ENCODE peak calls at places on chromosomes 1 and 21, in six cellular contexts. One of them, this sample, is unnamed.

GRCh38 chr21:25297117-25297516 is 310.2 kb downstream of the MRPL39 start:
- DNase-seq in EL: no peak
- DNase-seq in EH: no peak
- DNase-seq in NCI-H1105: peak
- DNase-seq in stimulated activated CD8-positive, alpha-beta memory T cell treated with anti-CD3 and anti-CD28 coated beads, Interleukin-12 subunit alpha, Interleukin-12 subunit beta, amount 100 ng/mL, for 4 hours: no peak
- DNase-seq in stimulated activated CD4-positive, alpha-beta T cell treated with anti-CD3 and anti-CD28 coated beads, Interleukin-1b, Interleukin-23, amount 100 ng/mL, for 4 hours: no peak
- DNase-seq in this sample: no peak

GRCh38 chr1:172637522-172637921 is 21.4 kb upstream of the FASLG start:
- DNase-seq in NCI-H1105: no peak
- DNase-seq in stimulated activated CD4-positive, alpha-beta T cell treated with anti-CD3 and anti-CD28 coated beads, Interleukin-1b, Interleukin-23, amount 100 ng/mL, for 4 hours: no peak
- DNase-seq in stimulated activated CD8-positive, alpha-beta memory T cell treated with anti-CD3 and anti-CD28 coated beads, Interleukin-12 subunit alpha, Interleukin-12 subunit beta, amount 100 ng/mL, for 4 hours: no peak
- DNase-seq in EH: peak
- DNase-seq in EL: peak
- DNase-seq in this sample: no peak

GRCh38 chr21:27759820-27760219 is 792.9 kb upstream of the ADAMTS5 start:
- DNase-seq in stimulated activated CD4-positive, alpha-beta T cell treated with anti-CD3 and anti-CD28 coated beads, Interleukin-1b, Interleukin-23, amount 100 ng/mL, for 4 hours: no peak
- DNase-seq in EL: peak
- DNase-seq in EH: peak
- DNase-seq in stimulated activated CD8-positive, alpha-beta memory T cell treated with anti-CD3 and anti-CD28 coated beads, Interleukin-12 subunit alpha, Interleukin-12 subunit beta, amount 100 ng/mL, for 4 hours: no peak
- DNase-seq in NCI-H1105: no peak
- DNase-seq in this sample: no peak

GRCh38 chr1:25487628-25488027 is 55.8 kb upstream of the LDLRAP1 start:
- DNase-seq in stimulated activated CD8-positive, alpha-beta memory T cell treated with anti-CD3 and anti-CD28 coated beads, Interleukin-12 subunit alpha, Interleukin-12 subunit beta, amount 100 ng/mL, for 4 hours: no peak
- DNase-seq in EH: no peak
- DNase-seq in EL: no peak
- DNase-seq in NCI-H1105: no peak
- DNase-seq in stimulated activated CD4-positive, alpha-beta T cell treated with anti-CD3 and anti-CD28 coated beads, Interleukin-1b, Interleukin-23, amount 100 ng/mL, for 4 hours: peak
- DNase-seq in this sample: no peak

GRCh38 chr1:23010734-23011449 is 4.8 kb downstream of the TEX46 start:
- DNase-seq in stimulated activated CD8-positive, alpha-beta memory T cell treated with anti-CD3 and anti-CD28 coated beads, Interleukin-12 subunit alpha, Interleukin-12 subunit beta, amount 100 ng/mL, for 4 hours: no peak
- DNase-seq in EH: peak
- DNase-seq in stimulated activated CD4-positive, alpha-beta T cell treated with anti-CD3 and anti-CD28 coated beads, Interleukin-1b, Interleukin-23, amount 100 ng/mL, for 4 hours: no peak
- DNase-seq in EL: peak
- DNase-seq in NCI-H1105: no peak
- DNase-seq in this sample: no peak

GRCh38 chr1:4407851-4408250 is 246.6 kb upstream of the AJAP1 start:
- DNase-seq in stimulated activated CD4-positive, alpha-beta T cell treated with anti-CD3 and anti-CD28 coated beads, Interleukin-1b, Interleukin-23, amount 100 ng/mL, for 4 hours: no peak
- DNase-seq in EL: no peak
- DNase-seq in NCI-H1105: no peak
- DNase-seq in EH: no peak
- DNase-seq in stimulated activated CD8-positive, alpha-beta memory T cell treated with anti-CD3 and anti-CD28 coated beads, Interleukin-12 subunit alpha, Interleukin-12 subunit beta, amount 100 ng/mL, for 4 hours: no peak
- DNase-seq in this sample: no peak

GRCh38 chr21:45390831-45391742 is 13.9 kb upstream of the COL18A1 start:
- DNase-seq in EL: no peak
- DNase-seq in stimulated activated CD4-positive, alpha-beta T cell treated with anti-CD3 and anti-CD28 coated beads, Interleukin-1b, Interleukin-23, amount 100 ng/mL, for 4 hours: no peak
- DNase-seq in NCI-H1105: no peak
- DNase-seq in stimulated activated CD8-positive, alpha-beta memory T cell treated with anti-CD3 and anti-CD28 coated beads, Interleukin-12 subunit alpha, Interleukin-12 subunit beta, amount 100 ng/mL, for 4 hours: no peak
- DNase-seq in EH: no peak
- DNase-seq in this sample: no peak

GRCh38 chr1:12601690-12602632 is 16.0 kb downstream of the DHRS3 start:
- DNase-seq in EL: no peak
- DNase-seq in NCI-H1105: no peak
- DNase-seq in EH: no peak
- DNase-seq in stimulated activated CD4-positive, alpha-beta T cell treated with anti-CD3 and anti-CD28 coated beads, Interleukin-1b, Interleukin-23, amount 100 ng/mL, for 4 hours: no peak
- DNase-seq in stimulated activated CD8-positive, alpha-beta memory T cell treated with anti-CD3 and anti-CD28 coated beads, Interleukin-12 subunit alpha, Interleukin-12 subunit beta, amount 100 ng/mL, for 4 hours: no peak
- DNase-seq in this sample: no peak

GRCh38 chr1:101873672-101874071 is 123.1 kb downstream of the OLFM3 start:
- DNase-seq in stimulated activated CD8-positive, alpha-beta memory T cell treated with anti-CD3 and anti-CD28 coated beads, Interleukin-12 subunit alpha, Interleukin-12 subunit beta, amount 100 ng/mL, for 4 hours: no peak
- DNase-seq in NCI-H1105: no peak
- DNase-seq in EH: no peak
- DNase-seq in stimulated activated CD4-positive, alpha-beta T cell treated with anti-CD3 and anti-CD28 coated beads, Interleukin-1b, Interleukin-23, amount 100 ng/mL, for 4 hours: no peak
- DNase-seq in EL: no peak
- DNase-seq in this sample: no peak

GRCh38 chr1:37028981-37029617 is 5.2 kb downstream of the GRIK3 start:
- DNase-seq in EH: no peak
- DNase-seq in EL: no peak
- DNase-seq in stimulated activated CD8-positive, alpha-beta memory T cell treated with anti-CD3 and anti-CD28 coated beads, Interleukin-12 subunit alpha, Interleukin-12 subunit beta, amount 100 ng/mL, for 4 hours: no peak
- DNase-seq in stimulated activated CD4-positive, alpha-beta T cell treated with anti-CD3 and anti-CD28 coated beads, Interleukin-1b, Interleukin-23, amount 100 ng/mL, for 4 hours: no peak
- DNase-seq in NCI-H1105: no peak
- DNase-seq in this sample: no peak

GRCh38 chr1:34470406-34470805 is 284.4 kb upstream of the GJB5 start:
- DNase-seq in EL: no peak
- DNase-seq in stimulated activated CD4-positive, alpha-beta T cell treated with anti-CD3 and anti-CD28 coated beads, Interleukin-1b, Interleukin-23, amount 100 ng/mL, for 4 hours: no peak
- DNase-seq in stimulated activated CD8-positive, alpha-beta memory T cell treated with anti-CD3 and anti-CD28 coated beads, Interleukin-12 subunit alpha, Interleukin-12 subunit beta, amount 100 ng/mL, for 4 hours: no peak
- DNase-seq in EH: no peak
- DNase-seq in NCI-H1105: no peak
- DNase-seq in this sample: no peak

GRCh38 chr1:151213560-151213959 is 15.2 kb downstream of the PIP5K1A start:
- DNase-seq in EL: no peak
- DNase-seq in stimulated activated CD8-positive, alpha-beta memory T cell treated with anti-CD3 and anti-CD28 coated beads, Interleukin-12 subunit alpha, Interleukin-12 subunit beta, amount 100 ng/mL, for 4 hours: no peak
- DNase-seq in EH: no peak
- DNase-seq in NCI-H1105: no peak
- DNase-seq in stimulated activated CD4-positive, alpha-beta T cell treated with anti-CD3 and anti-CD28 coated beads, Interleukin-1b, Interleukin-23, amount 100 ng/mL, for 4 hours: no peak
- DNase-seq in this sample: no peak